ENCODE peak calls at places on chromosomes 6 and 20, in seven cellular contexts. X is right atrium auricular region, W is H9, E is tibial artery, D is tibial nerve, Z is IMR-90, K is breast epithelium. H is an unnamed sample.

GRCh38 chr6:43395822-43396221 is 26.4 kb upstream of the ZNF318 start:
- DNase-seq in K (no peak), E (no peak), D (no peak), Z (no peak), X (no peak), W (no peak), H (no peak)

GRCh38 chr6:135128268-135128914 is 52.7 kb upstream of the MYB start:
- DNase-seq in X (no peak), E (no peak), K (no peak), W (no peak), D (no peak), Z (no peak), H (no peak)

GRCh38 chr6:135334169-135334568 is 153.1 kb downstream of the MYB start:
- DNase-seq in D (no peak), K (no peak), W (no peak), Z (peak), E (no peak), X (no peak), H (peak)

GRCh38 chr20:24990810-24991252 is 1.7 kb downstream of the APMAP start:
- DNase-seq in D (no peak), K (peak), Z (no peak), X (peak), W (peak), E (no peak), H (no peak)

GRCh38 chr6:31114540-31114876 is at the start of gene PSORS1C1:
- DNase-seq in D (peak), K (peak), E (peak), X (peak), Z (peak), W (peak), H (no peak)

GRCh38 chr6:137241481-137242011 is 22.4 kb upstream of the IFNGR1 start:
- DNase-seq in E (no peak), W (no peak), Z (peak), D (no peak), X (no peak), K (no peak), H (no peak)

GRCh38 chr6:129644567-129645015 is 65.4 kb downstream of the ARHGAP18 start:
- DNase-seq in K (no peak), W (no peak), Z (peak), E (no peak), D (no peak), X (no peak), H (no peak)

GRCh38 chr6:151808331-151809241 is 1.1 kb downstream of the ESR1 start:
- DNase-seq in E (peak), D (peak), Z (no peak), X (no peak), K (no peak), W (peak), H (no peak)

GRCh38 chr6:23089981-23090380 is 520.6 kb downstream of the HDGFL1 start:
- DNase-seq in W (no peak), D (no peak), X (no peak), K (no peak), Z (no peak), E (no peak), H (no peak)

GRCh38 chr20:48875914-48876240 is 45.6 kb upstream of the ARFGEF2 start:
- DNase-seq in W (no peak), Z (no peak), X (no peak), K (no peak), E (peak), D (peak), H (no peak)

GRCh38 chr20:9363673-9364072 is 150.7 kb upstream of the LAMP5 start:
- DNase-seq in E (no peak), X (no peak), K (no peak), D (no peak), Z (no peak), W (no peak), H (no peak)

GRCh38 chr6:152598858-152599537 is 38.2 kb downstream of the SYNE1 start:
- DNase-seq in W (no peak), K (no peak), E (no peak), D (no peak), X (no peak), Z (peak), H (no peak)

GRCh38 chr6:27415898-27416297 is 27.3 kb downstream of the ZNF391 start:
- DNase-seq in D (no peak), W (no peak), E (no peak), K (no peak), X (no peak), Z (no peak), H (no peak)

GRCh38 chr6:143397229-143398222 is 53.0 kb downstream of the ADAT2 start:
- DNase-seq in E (peak), D (peak), K (peak), W (peak), X (peak), Z (peak), H (peak)

GRCh38 chr6:113169484-113169883 is 687.7 kb upstream of the MARCKS start:
- DNase-seq in W (no peak), D (no peak), X (no peak), E (no peak), Z (peak), K (no peak), H (no peak)

GRCh38 chr6:125444234-125444949 is 142.6 kb upstream of the HDDC2 start:
- DNase-seq in X (peak), Z (no peak), D (peak), K (no peak), E (peak), W (peak), H (no peak)

GRCh38 chr6:116327803-116328527 is 42.8 kb upstream of the DSE start:
- DNase-seq in D (no peak), Z (peak), K (no peak), W (no peak), X (no peak), E (no peak), H (peak)

GRCh38 chr6:46734867-46735719 is at the start of gene PLA2G7:
- DNase-seq in Z (no peak), X (no peak), E (no peak), D (no peak), K (peak), W (peak), H (peak)

GRCh38 chr6:163585932-163586437 is 171.5 kb downstream of the QKI start:
- DNase-seq in W (no peak), E (peak), D (peak), Z (peak), X (peak), K (no peak), H (peak)

GRCh38 chr6:128422200-128422599 is 98.2 kb downstream of the PTPRK start:
- DNase-seq in K (no peak), W (no peak), E (no peak), X (no peak), D (no peak), Z (no peak), H (no peak)

GRCh38 chr6:3228791-3229565 is 1.5 kb upstream of the TUBB2B start:
- DNase-seq in W (peak), X (no peak), Z (no peak), E (no peak), D (no peak), K (no peak), H (peak)

GRCh38 chr6:55922406-55922805 is 47.0 kb upstream of the BMP5 start:
- DNase-seq in W (no peak), X (no peak), K (no peak), Z (no peak), D (no peak), E (no peak), H (no peak)

GRCh38 chr6:45851001-45851400 is 164.7 kb downstream of the CLIC5 start:
- DNase-seq in K (no peak), Z (no peak), E (no peak), W (no peak), X (no peak), D (no peak), H (no peak)

GRCh38 chr20:38894091-38894847 is 31.9 kb upstream of the FAM83D start:
- DNase-seq in E (no peak), Z (no peak), W (no peak), X (no peak), K (no peak), D (no peak), H (peak)

DNA sequence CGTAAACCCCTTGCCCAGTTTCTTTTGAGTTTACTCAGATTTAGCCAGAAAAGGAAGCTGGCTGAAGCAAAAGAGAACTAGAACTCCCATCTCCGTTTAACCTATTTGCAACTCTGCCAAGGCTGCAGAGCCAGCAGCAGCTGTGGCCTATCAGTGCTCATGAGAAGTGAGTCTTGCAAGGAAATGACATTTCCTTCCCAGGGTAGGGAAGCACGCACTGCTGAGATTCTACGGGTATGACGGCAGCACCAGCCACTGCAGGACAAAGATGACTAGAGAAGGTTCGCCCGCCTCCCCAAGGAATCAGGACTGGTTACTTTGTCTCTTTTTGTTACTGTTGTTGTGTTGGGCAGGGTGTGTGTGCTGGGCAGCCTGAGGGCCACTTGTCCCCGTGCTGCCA is 47.6 kb downstream of the PPP1R3G start:
- DNase-seq in K (peak), Z (peak), E (peak), X (peak), D (peak), W (peak), H (peak)
- H3K27ac ChIP-seq in K (peak), Z (peak), E (peak), X (peak), D (peak), W (peak), H (no peak)

DNA sequence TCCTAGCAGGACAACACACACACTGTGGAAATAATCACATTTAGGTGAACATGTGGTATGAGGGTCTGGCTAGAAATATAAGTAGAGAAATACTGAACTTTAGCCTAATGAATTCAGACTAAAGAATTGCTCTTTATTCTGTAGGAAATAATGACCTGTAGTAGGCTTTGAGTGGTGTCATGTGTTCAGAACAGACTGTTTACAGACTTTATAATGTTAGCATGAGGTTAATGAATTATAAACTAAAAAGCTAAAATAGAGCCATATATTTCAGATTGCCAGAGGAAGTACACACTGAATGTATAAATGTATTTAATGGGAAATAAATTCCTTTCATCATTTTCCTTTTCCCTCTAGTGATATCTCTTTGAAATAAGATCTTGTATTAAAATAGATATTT is 669.5 kb upstream of the EPHA7 start:
- DNase-seq in X (no peak), E (no peak), Z (no peak), D (no peak), W (no peak), K (no peak), H (no peak)
- H3K27ac ChIP-seq in X (no peak), E (no peak), Z (no peak), D (no peak), W (no peak), K (no peak), H (no peak)

GRCh38 chr6:20098267-20098876 is 113.9 kb downstream of the MBOAT1 start:
- DNase-seq in Z (no peak), X (no peak), D (no peak), W (no peak), K (no peak), E (no peak), H (no peak)
- H3K27ac ChIP-seq in Z (no peak), X (no peak), D (no peak), W (no peak), K (no peak), E (no peak), H (no peak)

DNA sequence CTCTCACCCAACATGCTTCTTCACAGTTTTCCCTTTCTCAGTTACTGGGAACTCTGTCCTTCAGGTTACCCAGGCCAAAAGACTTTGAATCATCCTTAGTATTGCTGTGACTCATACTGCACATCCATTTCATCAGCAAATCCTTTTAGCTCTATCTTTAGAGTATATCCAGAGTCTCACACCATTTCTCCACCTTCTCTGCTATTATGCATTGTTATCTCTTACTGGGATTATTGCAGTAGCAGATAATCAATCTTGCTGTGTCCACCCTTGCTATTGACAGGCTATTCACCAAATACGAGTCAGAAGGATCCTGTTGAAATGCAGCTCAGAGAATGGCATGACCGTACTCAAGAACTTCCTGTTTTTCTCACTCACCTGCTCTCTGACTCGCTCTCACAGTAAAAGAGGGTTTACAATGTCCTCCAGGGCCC is 57.3 kb downstream of the BCKDHB start:
- DNase-seq in X (no peak), D (no peak), Z (peak), K (no peak), W (no peak), E (no peak), H (no peak)
- H3K27ac ChIP-seq in X (no peak), D (no peak), Z (peak), K (no peak), W (peak), E (no peak), H (no peak)

GRCh38 chr20:4099905-4100675 is 84.7 kb upstream of the RNF24 start:
- DNase-seq in W (no peak), E (no peak), X (no peak), K (no peak), D (no peak), Z (peak), H (no peak)

GRCh38 chr20:4101271-4101670 is 85.9 kb upstream of the RNF24 start:
- DNase-seq in E (no peak), W (no peak), D (no peak), X (no peak), Z (no peak), K (no peak), H (no peak)

GRCh38 chr20:4102381-4102780 is 87.0 kb upstream of the RNF24 start:
- DNase-seq in K (no peak), X (no peak), W (no peak), E (no peak), Z (peak), D (no peak), H (peak)

GRCh38 chr20:4100679-4101078 is 85.3 kb upstream of the RNF24 start:
- DNase-seq in W (no peak), X (no peak), K (no peak), D (no peak), Z (peak), E (no peak), H (no peak)

GRCh38 chr20:4101910-4102309 is 86.6 kb upstream of the RNF24 start:
- DNase-seq in E (no peak), K (no peak), D (no peak), X (no peak), W (no peak), Z (no peak), H (no peak)
- H3K27ac ChIP-seq in E (no peak), K (no peak), D (no peak), X (no peak), W (no peak), Z (no peak), H (no peak)

H was measured in A673.